ENCODE peak calls at places on chromosomes 7 and 10, in four cellular contexts. A is mammary epithelial cell, B is adrenal gland, U is OCI-LY7. H is an unnamed sample.

GRCh38 chr7:98077762-98078161 is 28.9 kb upstream of the LMTK2 start:
- DNase-seq in A (no peak), B (no peak), U (no peak), H (no peak)

GRCh38 chr7:137343483-137343841 is at the start of gene PTN:
- DNase-seq in A (peak; percentile 70), B (peak; percentile 34), U (no peak), H (no peak)

GRCh38 chr7:120164-120555 is 72.2 kb upstream of the FAM20C start:
- DNase-seq in A (no peak), B (no peak), U (no peak), H (no peak)

GRCh38 chr10:49138361-49138891 is 4.6 kb upstream of the FAM170B start:
- DNase-seq in A (no peak), B (no peak), U (no peak), H (no peak)

GRCh38 chr7:13800694-13801448 is 188.6 kb downstream of the ETV1 start:
- DNase-seq in A (peak; percentile 93), B (no peak), U (no peak), H (peak; percentile 59)

GRCh38 chr10:30897045-30897444 is 134.6 kb downstream of the ZNF438 start:
- DNase-seq in A (no peak), B (no peak), U (no peak), H (no peak)

GRCh38 chr7:85695041-85695990 is 508.5 kb upstream of the SEMA3D start:
- DNase-seq in A (peak; percentile 90), B (no peak), U (no peak), H (no peak)

GRCh38 chr10:23399701-23400144 is 39.2 kb upstream of the OTUD1 start:
- DNase-seq in A (peak; percentile 24), B (peak; percentile 68), U (no peak), H (peak; percentile 86)

GRCh38 chr10:112613620-112614019 is 166.6 kb downstream of the VTI1A start:
- DNase-seq in A (no peak), B (no peak), U (no peak), H (no peak)

GRCh38 chr7:108384721-108385483 is 71.3 kb downstream of the NRCAM start:
- DNase-seq in A (no peak), B (no peak), U (peak; percentile 10), H (no peak)

DNA sequence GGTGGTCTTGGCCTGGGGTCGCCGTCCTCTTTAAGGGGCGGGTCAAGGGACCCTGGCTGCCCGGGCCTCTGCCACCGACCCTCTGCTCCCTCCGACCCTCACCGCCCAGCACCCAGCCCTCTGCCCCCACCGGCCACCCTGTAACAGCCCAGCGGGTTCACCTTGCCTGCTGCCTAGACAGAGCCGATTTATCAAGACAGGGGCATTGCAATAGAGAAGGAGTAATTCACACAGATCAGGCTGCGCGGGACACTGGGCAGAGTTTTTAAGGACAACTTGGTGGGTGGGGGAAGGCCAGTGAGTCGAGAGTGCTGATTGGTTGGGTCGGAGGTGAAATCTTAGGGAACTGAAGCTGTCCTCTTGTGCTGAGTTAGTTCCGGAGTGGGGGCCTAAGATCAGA is 779 bp upstream of the ADCK2 start:
- DNase-seq in A (no peak), B (no peak), U (no peak), H (no peak)
- H3K4me3 ChIP-seq in A (no peak overlapping the region), B (no peak overlapping the region), U (peak overlapping the region; percentile 81), H (no peak overlapping the region)

DNA sequence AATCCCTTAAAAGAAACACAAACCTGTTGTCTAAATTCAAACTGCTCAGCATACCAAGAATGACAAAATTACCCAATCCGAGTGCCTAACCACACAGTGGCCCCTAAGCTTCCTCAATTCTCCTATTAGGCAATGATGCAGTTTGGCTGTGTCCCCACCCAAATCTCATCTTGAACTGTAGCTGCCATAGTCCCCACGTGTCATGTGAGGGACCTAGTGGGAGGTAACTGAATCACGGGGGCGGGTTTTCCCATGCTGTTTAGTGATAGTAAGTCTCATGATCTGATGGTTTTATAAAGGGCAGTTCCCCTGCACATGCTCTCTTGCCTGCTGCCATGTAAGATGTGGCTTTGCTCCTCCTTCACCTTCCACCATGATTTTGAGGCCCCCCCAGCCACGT is 21.9 kb downstream of the PSAP start:
- DNase-seq in A (no peak), B (no peak), U (no peak), H (no peak)
- H3K4me3 ChIP-seq in A (no peak overlapping the region), B (no peak overlapping the region), U (no peak overlapping the region), H (no peak overlapping the region)

GRCh38 chr7:151460474-151460855 is 20.5 kb upstream of the CRYGN start:
- DNase-seq in A (no peak), B (peak; percentile 73), U (no peak), H (no peak)
- H3K4me3 ChIP-seq in A (no peak overlapping the region), B (no peak overlapping the region), U (no peak overlapping the region), H (peak overlapping the region; percentile 34)

GRCh38 chr10:33005322-33006282 is 47.6 kb upstream of the ITGB1 start:
- DNase-seq in A (peak; percentile 97), B (peak; percentile 82), U (peak; percentile 62), H (peak; percentile 71)

GRCh38 chr10:33006342-33006887 is 48.4 kb upstream of the ITGB1 start:
- DNase-seq in A (no peak), B (no peak), U (no peak), H (no peak)

GRCh38 chr10:33009244-33010131 is 51.5 kb upstream of the ITGB1 start:
- DNase-seq in A (no peak), B (no peak), U (no peak), H (no peak)

GRCh38 chr10:33010132-33011037 is 52.4 kb upstream of the ITGB1 start:
- DNase-seq in A (peak; percentile 97), B (no peak), U (no peak), H (peak; percentile 8)

GRCh38 chr10:33008499-33009243 is 50.6 kb upstream of the ITGB1 start:
- DNase-seq in A (peak; percentile 83), B (peak; percentile 81), U (peak; percentile 87), H (peak; percentile 30)
- H3K4me3 ChIP-seq in A (no peak overlapping the region), B (no peak overlapping the region), U (peak overlapping the region; percentile 24), H (no peak overlapping the region)

DNA sequence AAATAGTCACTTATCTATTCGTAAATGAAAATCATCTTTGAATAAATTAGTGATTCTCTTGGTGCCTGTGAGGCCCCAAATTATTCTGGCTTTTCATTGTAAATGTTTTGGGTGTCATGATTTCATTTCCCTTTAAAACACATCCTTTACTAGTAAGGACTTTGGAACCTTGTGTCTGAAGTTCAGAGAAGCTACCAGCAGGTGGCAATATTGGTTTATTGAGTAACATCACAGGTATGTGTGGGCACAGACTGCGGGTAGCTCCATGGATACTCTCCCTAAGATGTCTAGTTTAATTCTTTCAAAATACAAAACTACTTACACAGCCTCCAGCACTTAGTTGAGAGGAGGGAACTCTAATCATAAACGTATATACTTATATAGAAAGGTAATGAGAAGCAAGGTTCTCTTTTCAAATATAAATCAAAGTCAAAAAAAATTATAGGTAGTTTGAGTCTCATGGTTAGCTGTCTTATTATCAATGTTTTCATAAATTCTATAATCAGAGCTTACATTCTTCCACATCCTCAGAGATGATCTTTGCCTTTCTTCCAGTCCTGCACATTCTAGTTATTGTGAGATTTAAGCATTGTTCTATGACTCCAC is 449.6 kb downstream of the GRM8 start:
- DNase-seq in A (peak; percentile 59), B (peak; percentile 75), U (peak; percentile 65), H (peak; percentile 27)
- H3K4me3 ChIP-seq in A (no peak overlapping the region), B (no peak overlapping the region), U (no peak overlapping the region), H (no peak overlapping the region)

GRCh38 chr7:158818325-158819213 is 10.7 kb downstream of the ESYT2 start:
- DNase-seq in A (peak; percentile 99), B (peak; percentile 95), U (no peak), H (peak; percentile 76)
- H3K4me3 ChIP-seq in A (peak overlapping the region; percentile 53), B (peak overlapping the region; percentile 24), U (no peak overlapping the region), H (peak overlapping the region; percentile 27)

DNA sequence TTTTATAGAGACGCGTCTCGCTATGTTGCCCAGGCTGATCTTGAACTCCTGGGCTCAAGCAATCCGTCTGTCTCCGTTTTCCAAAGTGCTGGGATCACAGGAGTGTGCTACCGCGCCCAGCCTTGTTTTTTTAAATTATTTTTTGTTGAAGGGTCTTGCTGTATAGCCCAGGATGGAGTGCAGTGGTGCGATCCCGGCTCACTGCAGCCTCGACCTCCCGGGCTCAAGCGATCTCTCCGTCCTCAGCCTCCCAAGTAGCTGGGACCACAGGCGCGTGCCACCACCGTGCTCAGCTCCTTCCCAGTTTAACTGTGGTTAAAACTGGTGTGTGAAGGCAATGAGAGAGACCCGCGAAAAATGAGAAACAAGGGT is 11.0 kb upstream of the HNRNPF start:
- DNase-seq in A (no peak), B (no peak), U (no peak), H (no peak)
- H3K4me3 ChIP-seq in A (peak overlapping the region; percentile 56), B (peak overlapping the region; percentile 84), U (peak overlapping the region; percentile 65), H (peak overlapping the region; percentile 31)

DNA sequence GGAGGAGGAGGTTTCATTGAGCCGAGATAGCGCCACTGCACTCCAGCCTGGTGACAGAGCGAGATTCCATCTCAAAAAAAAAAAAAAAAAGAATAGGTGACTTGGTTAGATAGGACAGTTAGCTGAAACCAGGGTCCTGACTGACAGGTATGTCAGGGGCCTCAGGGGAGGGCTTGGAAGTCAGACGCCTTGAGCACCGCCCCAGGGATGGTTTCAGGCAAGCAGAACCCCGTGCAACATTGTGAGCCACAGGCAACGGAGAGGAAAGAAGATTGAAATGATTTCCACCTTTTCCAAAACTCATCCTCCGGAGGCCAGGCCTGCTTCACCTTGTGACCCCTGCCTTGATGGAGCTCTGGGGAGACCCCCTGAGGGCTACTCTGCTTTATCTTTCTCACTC is 8.6 kb downstream of the UCMA start:
- DNase-seq in A (no peak), B (no peak), U (no peak), H (no peak)
- H3K4me3 ChIP-seq in A (no peak overlapping the region), B (no peak overlapping the region), U (no peak overlapping the region), H (no peak overlapping the region)

DNA sequence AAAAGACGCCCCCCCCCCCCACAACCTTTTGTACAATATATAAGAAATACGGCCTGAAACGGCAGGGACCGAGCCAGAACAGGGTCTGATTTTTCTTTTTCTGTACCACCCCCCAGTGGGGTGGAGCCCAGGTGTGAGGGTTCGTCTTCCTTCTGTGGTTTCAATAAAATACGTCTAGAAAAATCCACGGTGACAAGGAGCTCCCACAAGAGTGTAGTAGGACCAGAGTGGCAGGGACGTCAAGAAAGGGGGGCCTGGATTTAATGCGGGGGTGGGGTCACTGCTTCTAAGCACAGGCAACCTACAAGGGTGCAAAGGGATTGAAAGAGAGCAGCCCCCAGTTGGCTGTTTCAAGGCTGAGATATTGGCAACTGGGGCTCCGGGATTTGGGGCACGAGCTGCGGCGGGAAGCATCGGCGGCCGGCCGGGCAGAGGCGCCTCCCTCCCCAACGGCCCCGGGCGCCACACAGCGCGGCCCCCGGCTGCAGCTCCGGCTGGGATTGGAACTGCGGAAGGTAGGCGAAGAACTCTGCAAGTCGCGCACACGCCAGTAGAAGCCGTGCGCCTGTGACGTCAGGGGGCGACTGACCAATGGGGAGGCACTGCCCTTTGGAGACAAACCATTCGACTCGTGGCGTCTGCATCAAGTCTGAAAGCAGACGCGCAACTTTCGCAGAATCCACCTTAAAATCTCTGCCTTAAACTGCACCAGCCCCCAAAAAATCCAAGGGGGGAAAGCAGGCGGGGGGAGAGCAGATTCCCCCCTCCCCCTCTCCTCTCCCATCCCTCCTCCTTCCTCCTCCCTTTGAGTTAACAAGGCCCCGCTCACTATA is at the start of gene DLX6:
- DNase-seq in A (peak; percentile 42), B (peak; percentile 39), U (no peak), H (no peak)
- H3K4me3 ChIP-seq in A (peak within 1 kb of the TSS; percentile 45), B (peak within 1 kb of the TSS; percentile 36), U (no peak within 1 kb of the TSS), H (peak within 1 kb of the TSS; percentile 37)

GRCh38 chr7:115561341-115562110 is 469.0 kb downstream of the TFEC start:
- DNase-seq in A (no peak), B (no peak), U (no peak), H (peak; percentile 83)
- H3K4me3 ChIP-seq in A (no peak overlapping the region), B (no peak overlapping the region), U (no peak overlapping the region), H (no peak overlapping the region)

H was measured in retinal pigment epithelial cell.